ENCODE peak calls at places on chromosomes 16 and 17, in ten cellular contexts. J is MCF 10A; Y is Right ventricle myocardium superior; X is CD8-positive, alpha-beta T cell; U is HS-27A; Q is AG08396; N is C1 segment of cervical spinal cord; I is stimulated activated naive B cell treated with anti-CD40 and anti-IgM and Interleukin-4, amounts not matched to agents 10 μg/mL and 1 μg/mL and 100 μg/mL, for 72 hours; A is EL; V is substantia nigra. E is an unnamed sample.

GRCh38 chr17:76119409-76120371 is 16.1 kb upstream of the EXOC7 start:
- DNase-seq in J (no peak), N (no peak), X (no peak), I (no peak), A (no peak), Y (no peak), U (no peak), Q (no peak), V (no peak), E (no peak)

GRCh38 chr16:17213025-17213424 is 257.7 kb downstream of the XYLT1 start:
- DNase-seq in Q (no peak), N (no peak), V (no peak), X (no peak), U (no peak), A (no peak), J (no peak), Y (no peak), I (no peak), E (no peak)

GRCh38 chr17:60148300-60148838 is 1.4 kb upstream of the CA4 start:
- DNase-seq in V (no peak), Q (no peak), N (no peak), A (no peak), J (no peak), Y (no peak), X (no peak), I (no peak), U (no peak), E (no peak)

GRCh38 chr17:44307387-44308186 is 814 bp upstream of the RUNDC3A start:
- DNase-seq in A (peak), X (no peak), J (peak), U (no peak), I (no peak), V (no peak), N (peak), Y (no peak), Q (peak), E (no peak)

GRCh38 chr16:86078121-86078600 is 179.2 kb downstream of the IRF8 start:
- DNase-seq in V (no peak), N (no peak), X (no peak), J (no peak), U (no peak), A (no peak), Q (peak), Y (peak), I (no peak), E (no peak)

GRCh38 chr16:10616744-10617640 is 36.6 kb upstream of the EMP2 start:
- DNase-seq in Q (peak), V (no peak), I (no peak), A (peak), U (no peak), X (no peak), Y (peak), J (peak), N (no peak), E (no peak)

GRCh38 chr16:70018254-70018653 is 67.1 kb downstream of the CLEC18A start:
- DNase-seq in N (no peak), U (no peak), I (no peak), Y (no peak), A (peak), X (peak), Q (no peak), J (peak), V (no peak), E (no peak)

GRCh38 chr17:75769536-75769935 is 4.5 kb upstream of the GALK1 start:
- DNase-seq in N (no peak), I (no peak), A (no peak), U (no peak), Y (no peak), J (no peak), Q (no peak), X (no peak), V (no peak), E (no peak)

GRCh38 chr16:3677994-3678393 is 23.5 kb downstream of the DNASE1 start:
- DNase-seq in X (no peak), A (no peak), N (no peak), Q (no peak), U (no peak), I (no peak), Y (no peak), J (no peak), V (no peak), E (no peak)

GRCh38 chr17:18382441-18383078 is 5.0 kb downstream of the EVPLL start:
- DNase-seq in Q (no peak), U (no peak), J (no peak), N (no peak), X (no peak), V (no peak), I (no peak), Y (no peak), A (no peak), E (no peak)

GRCh38 chr16:2271848-2272461 is 4.0 kb upstream of the RNPS1 start:
- DNase-seq in U (no peak), J (no peak), Y (no peak), V (no peak), A (no peak), N (no peak), Q (no peak), I (no peak), X (no peak), E (no peak)

GRCh38 chr16:51155901-51156810 is 5.1 kb upstream of the SALL1 start:
- DNase-seq in J (no peak), U (no peak), I (no peak), X (no peak), A (no peak), N (peak), Y (no peak), V (no peak), Q (no peak), E (no peak)

GRCh38 chr17:2222901-2223616 is 80.5 kb downstream of the SMG6 start:
- DNase-seq in I (no peak), X (peak), Y (peak), V (no peak), N (no peak), J (no peak), A (peak), U (no peak), Q (no peak), E (no peak)

GRCh38 chr17:55411463-55411855 is 10.2 kb downstream of the MMD start:
- DNase-seq in U (no peak), J (no peak), X (no peak), Q (no peak), N (no peak), V (no peak), A (no peak), I (no peak), Y (no peak), E (no peak)

GRCh38 chr17:31582151-31582907 is 190.9 kb downstream of the RAB11FIP4 start:
- DNase-seq in N (no peak), X (no peak), Y (peak), U (no peak), I (no peak), A (no peak), J (peak), V (peak), Q (peak), E (no peak)

GRCh38 chr16:81838794-81839193 is 59.7 kb downstream of the PLCG2 start:
- DNase-seq in A (peak), Q (no peak), J (peak), Y (no peak), X (no peak), U (no peak), N (no peak), V (no peak), I (no peak), E (peak)

GRCh38 chr16:57669476-57670162 is 1.5 kb downstream of the ADGRG3 start:
- DNase-seq in X (no peak), J (no peak), A (no peak), I (no peak), U (no peak), N (no peak), Y (no peak), Q (no peak), V (no peak), E (no peak)